ENCODE peak calls at places on chromosomes 12 and 14, in six cellular contexts. Z, K, G, M, E and Q are unnamed samples.

GRCh38 chr12:56987551-56988053 is 18.7 kb downstream of the ZBTB39 start:
- DNase-seq in Z (peak; percentile 90), M (peak; percentile 76), G (peak; percentile 63), K (peak; percentile 88), E (peak; percentile 74), Q (peak; percentile 79)

GRCh38 chr12:56768424-56768823 is 5.3 kb downstream of the HSD17B6 start:
- DNase-seq in G (no peak), E (no peak), M (peak; percentile 21), Z (no peak), K (no peak), Q (no peak)

GRCh38 chr12:13602217-13602616 is 379.2 kb downstream of the GRIN2B start:
- DNase-seq in K (no peak), G (no peak), E (no peak), M (no peak), Z (no peak), Q (no peak)

GRCh38 chr14:91149462-91149861 is 35.6 kb downstream of the DGLUCY start:
- DNase-seq in G (no peak), K (peak; percentile 52), Z (no peak), M (peak; percentile 61), E (no peak), Q (peak; percentile 53)

GRCh38 chr12:68446379-68446778 is 114.2 kb upstream of the MDM1 start:
- DNase-seq in M (no peak), G (no peak), Z (no peak), K (no peak), E (no peak), Q (no peak)

GRCh38 chr12:27626239-27626638 is 70.0 kb upstream of the REP15 start:
- DNase-seq in G (no peak), Z (no peak), E (no peak), K (no peak), M (no peak), Q (no peak)

GRCh38 chr14:84228702-84229101 is 1301.2 kb upstream of the FLRT2 start:
- DNase-seq in E (no peak), M (no peak), G (no peak), K (no peak), Z (no peak), Q (no peak)

GRCh38 chr14:21734457-21735074 is 60.9 kb upstream of the OR4E1 start:
- DNase-seq in K (no peak), E (no peak), G (no peak), Z (no peak), M (peak; percentile 12), Q (peak; percentile 30)

GRCh38 chr14:68286667-68287066 is 467.1 kb downstream of the RAD51B start:
- DNase-seq in K (no peak), Z (no peak), M (no peak), E (no peak), G (no peak), Q (no peak)

GRCh38 chr12:992647-993046 is 1.6 kb downstream of the ERC1 start:
- DNase-seq in M (no peak), G (no peak), K (no peak), E (no peak), Z (no peak), Q (no peak)

GRCh38 chr14:73777420-73777819 is 63.2 kb upstream of the PNMA1 start:
- DNase-seq in G (no peak), K (peak; percentile 26), Z (no peak), M (peak; percentile 80), E (no peak), Q (no peak)

GRCh38 chr14:88901991-88902390 is 77.5 kb downstream of the TTC8 start:
- DNase-seq in G (no peak), E (no peak), Z (no peak), M (no peak), K (no peak), Q (no peak)

GRCh38 chr12:106248849-106249371 is 1.1 kb upstream of the CKAP4 start:
- DNase-seq in K (no peak), E (no peak), M (no peak), G (no peak), Z (no peak), Q (no peak)

GRCh38 chr14:102272392-102272791 is 32.6 kb downstream of the MOK start:
- DNase-seq in G (no peak), K (no peak), E (no peak), Z (no peak), M (no peak), Q (no peak)

GRCh38 chr12:49776413-49776812 is 35.1 kb downstream of the TMBIM6 start:
- DNase-seq in G (peak; percentile 33), K (peak; percentile 79), E (peak; percentile 55), M (peak; percentile 55), Z (peak; percentile 83), Q (peak; percentile 72)

GRCh38 chr14:92207012-92207927 is 85.5 kb downstream of the CPSF2 start:
- DNase-seq in G (no peak), E (no peak), Z (no peak), K (no peak), M (no peak), Q (no peak)

GRCh38 chr12:7101047-7101693 is 7.8 kb downstream of the C1RL start:
- DNase-seq in Z (peak; percentile 18), M (no peak), K (no peak), G (no peak), E (no peak), Q (no peak)

GRCh38 chr12:20415013-20415412 is 46.7 kb downstream of the PDE3A start:
- DNase-seq in Z (no peak), K (no peak), G (no peak), M (no peak), E (no peak), Q (no peak)

GRCh38 chr12:27186240-27186839 is 57.7 kb upstream of the STK38L start:
- DNase-seq in Z (no peak), M (no peak), E (no peak), K (no peak), G (no peak), Q (no peak)

GRCh38 chr12:1799882-1800645 is 20.3 kb upstream of the LRTM2 start:
- DNase-seq in M (no peak), Z (no peak), G (no peak), K (no peak), E (no peak), Q (no peak)

GRCh38 chr14:95037273-95037672 is 120.1 kb downstream of the DICER1 start:
- DNase-seq in Z (no peak), K (no peak), E (no peak), M (no peak), G (no peak), Q (no peak)

GRCh38 chr12:108305520-108305919 is 33.6 kb downstream of the CMKLR1 start:
- DNase-seq in G (no peak), K (peak; percentile 95), E (peak; percentile 8), Z (peak; percentile 87), M (peak; percentile 48), Q (peak; percentile 41)

GRCh38 chr14:55980970-55981369 is 137.2 kb upstream of the PELI2 start:
- DNase-seq in E (no peak), G (no peak), M (no peak), K (no peak), Z (no peak), Q (no peak)